ENCODE peak calls at places on chromosome 2, in five cellular contexts. V, P, N, G and W are unnamed samples.

GRCh38 chr2:197813093-197813787 is 8.8 kb downstream of the PLCL1 start:
- DNase-seq in N (peak; percentile 53), P (peak; percentile 39), V (peak; percentile 20), G (no peak), W (no peak)

GRCh38 chr2:121260370-121261154 is 24.4 kb downstream of the TFCP2L1 start:
- DNase-seq in N (no peak), P (no peak), V (no peak), G (no peak), W (no peak)

GRCh38 chr2:40341198-40341597 is 110.7 kb downstream of the SLC8A1 start:
- DNase-seq in N (no peak), P (no peak), G (no peak), V (no peak), W (no peak)

GRCh38 chr2:23128684-23129292 is 256.2 kb upstream of the KLHL29 start:
- DNase-seq in V (no peak), P (no peak), G (no peak), N (no peak), W (no peak)

GRCh38 chr2:101113441-101114267 is 37.5 kb downstream of the TBC1D8 start:
- DNase-seq in P (peak; percentile 56), V (no peak), G (no peak), N (peak; percentile 87), W (no peak)

GRCh38 chr2:97918818-97919217 is 76.9 kb downstream of the TMEM131 start:
- DNase-seq in V (no peak), P (no peak), G (no peak), N (no peak), W (no peak)

GRCh38 chr2:142131016-142131714 is at the start of gene LRP1B:
- DNase-seq in P (peak; percentile 19), N (peak; percentile 48), G (no peak), V (peak; percentile 43), W (peak; percentile 88)

GRCh38 chr2:163692611-163693482 is 43.0 kb downstream of the FIGN start:
- DNase-seq in V (no peak), G (no peak), N (peak; percentile 51), P (no peak), W (no peak)

GRCh38 chr2:231998046-231998445 is 36.5 kb downstream of the DIS3L2 start:
- DNase-seq in V (no peak), P (no peak), G (no peak), N (no peak), W (no peak)

GRCh38 chr2:158477202-158477601 is 20.4 kb downstream of the PKP4 start:
- DNase-seq in V (no peak), P (no peak), G (no peak), N (no peak), W (no peak)

GRCh38 chr2:213104903-213105202 is 46.6 kb downstream of the IKZF2 start:
- DNase-seq in N (no peak), P (no peak), V (no peak), G (no peak), W (no peak)

GRCh38 chr2:134410831-134411231 is 157.0 kb downstream of the MGAT5 start:
- DNase-seq in G (no peak), P (no peak), N (peak; percentile 45), V (peak; percentile 78), W (no peak)

GRCh38 chr2:162430323-162430722 is 86.4 kb downstream of the GCA start:
- DNase-seq in N (no peak), V (no peak), G (peak; percentile 49), P (no peak), W (no peak)

GRCh38 chr2:190318931-190319556 is 582 bp downstream of the HIBCH start:
- DNase-seq in P (no peak), V (no peak), G (no peak), N (peak; percentile 14), W (no peak)

GRCh38 chr2:203623616-203624015 is 82.8 kb upstream of the CD28 start:
- DNase-seq in N (no peak), P (no peak), V (peak; percentile 70), G (no peak), W (no peak)

GRCh38 chr2:10909996-10910341 is 1.8 kb upstream of the KCNF1 start:
- DNase-seq in V (no peak), P (no peak), N (no peak), G (no peak), W (no peak)

GRCh38 chr2:156649596-156649995 is 213.4 kb downstream of the GPD2 start:
- DNase-seq in V (peak; percentile 4), P (no peak), G (no peak), N (peak; percentile 21), W (no peak)

GRCh38 chr2:105361132-105361889 is 24.0 kb downstream of the C2orf49 start:
- DNase-seq in G (no peak), V (no peak), P (no peak), N (no peak), W (no peak)

GRCh38 chr2:232343816-232344215 is 34.7 kb upstream of the ALPP start:
- DNase-seq in V (no peak), P (no peak), N (no peak), G (no peak), W (no peak)

GRCh38 chr2:233332125-233332524 is 22.2 kb upstream of the DGKD start:
- DNase-seq in P (no peak), G (no peak), N (no peak), V (no peak), W (no peak)

DNA sequence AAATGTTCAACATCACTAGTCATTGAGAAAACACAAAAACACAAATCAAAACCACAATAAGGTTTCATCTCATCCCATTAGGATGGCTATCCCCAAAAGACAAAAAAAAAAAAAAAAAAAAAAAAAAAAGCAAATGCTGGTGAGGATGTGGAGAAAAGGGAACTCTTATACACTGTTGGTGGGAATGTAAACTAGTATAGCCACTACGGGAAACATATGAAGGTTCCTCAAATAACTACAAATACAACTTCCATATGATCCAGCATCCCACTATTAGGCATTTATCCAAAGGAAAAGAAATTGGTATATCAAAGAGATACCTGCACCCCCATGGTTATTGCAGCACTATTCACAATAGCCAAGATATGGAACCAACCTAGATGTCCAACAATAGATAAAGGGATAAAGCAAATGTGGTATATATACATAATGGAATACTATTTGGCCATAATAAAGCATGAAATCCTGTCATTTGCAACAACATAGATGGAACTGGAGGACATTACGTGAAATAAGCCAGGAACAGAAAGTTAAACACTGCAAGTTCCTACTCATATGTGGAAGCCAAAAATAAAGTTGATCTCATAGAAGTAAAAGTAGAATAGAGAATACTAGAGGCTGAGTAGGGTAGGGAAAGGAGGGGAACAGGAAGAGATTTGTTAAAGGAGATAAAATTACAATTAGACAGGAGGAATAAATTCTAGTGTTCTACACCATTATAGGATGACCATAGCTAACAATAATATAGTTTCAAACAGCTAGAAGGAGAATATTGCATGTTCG is 8.4 kb downstream of the POLR1A start:
- DNase-seq in G (no peak), N (no peak), V (no peak), P (no peak), W (no peak)
- H3K36me3 ChIP-seq in G (peaks cover 67% of the 10 kb centered on the region), N (peaks cover 9% of the 10 kb centered on the region), V (peaks cover 36% of the 10 kb centered on the region), P (peaks cover 14% of the 10 kb centered on the region), W (peaks cover 51% of the 10 kb centered on the region)

DNA sequence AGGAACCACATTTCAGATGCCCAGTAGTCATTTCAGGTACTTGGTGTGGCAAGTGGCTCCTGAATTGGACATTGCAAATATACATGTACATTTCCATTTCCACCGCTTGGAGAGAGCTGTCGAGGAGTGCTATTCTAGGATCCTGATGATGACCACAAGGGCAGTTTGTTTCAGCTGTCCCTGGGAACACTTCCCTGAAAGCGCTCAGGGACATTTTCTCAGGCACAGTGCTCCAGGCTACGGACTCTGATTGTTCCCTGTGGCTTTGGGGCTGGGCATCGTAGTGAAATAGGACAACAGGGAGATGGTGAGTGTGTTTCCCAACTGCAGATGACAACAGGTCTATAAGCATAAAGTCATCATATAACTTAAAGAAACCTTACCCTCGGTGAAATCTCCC is 3.1 kb downstream of the DBI start:
- DNase-seq in P (no peak), N (no peak), V (no peak), G (no peak), W (no peak)
- H3K36me3 ChIP-seq in P (peaks cover 31% of the 10 kb centered on the region), N (peaks cover 34% of the 10 kb centered on the region), V (peaks cover 40% of the 10 kb centered on the region), G (peaks cover 60% of the 10 kb centered on the region), W (peaks cover 53% of the 10 kb centered on the region)

DNA sequence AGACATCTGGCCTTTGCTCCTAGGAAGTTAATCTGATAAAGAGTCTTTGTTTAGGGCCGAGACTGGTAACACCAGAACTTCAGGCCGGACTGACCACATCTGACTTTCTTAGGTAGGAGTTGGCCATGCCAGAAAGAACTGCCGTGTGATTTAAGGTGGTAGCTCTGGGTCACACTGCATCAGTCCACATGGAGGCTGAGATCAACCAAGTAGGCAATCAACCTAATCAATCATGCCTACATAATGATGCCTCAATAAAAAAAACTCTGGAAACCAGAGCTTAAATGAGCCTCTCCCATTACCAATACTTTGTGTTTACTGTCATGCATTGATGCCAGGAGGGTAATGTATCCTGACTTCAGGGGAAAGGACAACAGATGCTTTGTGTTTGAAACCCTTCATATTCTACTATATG is 44.1 kb upstream of the ORC2 start:
- DNase-seq in G (no peak), V (no peak), P (no peak), N (no peak), W (no peak)
- H3K36me3 ChIP-seq in G (peaks cover 72% of the 10 kb centered on the region), V (peaks cover 13% of the 10 kb centered on the region), P (no peaks in the 10 kb centered on the region), N (no peaks in the 10 kb centered on the region), W (peaks cover 36% of the 10 kb centered on the region)

GRCh38 chr2:210387074-210387473 is 72.1 kb upstream of the MYL1 start:
- DNase-seq in N (no peak), G (no peak), P (no peak), V (no peak), W (no peak)
- H3K36me3 ChIP-seq in N (no peaks in the 10 kb centered on the region), G (no peaks in the 10 kb centered on the region), P (no peaks in the 10 kb centered on the region), V (no peaks in the 10 kb centered on the region), W (no peaks in the 10 kb centered on the region)

GRCh38 chr2:182666674-182667320 is 49.3 kb upstream of the DNAJC10 start:
- DNase-seq in V (peak; percentile 12), G (no peak), N (peak; percentile 40), P (peak; percentile 30), W (peak; percentile 38)
- H3K36me3 ChIP-seq in V (no peaks in the 10 kb centered on the region), G (no peaks in the 10 kb centered on the region), N (no peaks in the 10 kb centered on the region), P (no peaks in the 10 kb centered on the region), W (no peaks in the 10 kb centered on the region)

GRCh38 chr2:227222292-227222691 is 57.9 kb downstream of the COL4A3 start:
- DNase-seq in N (no peak), G (no peak), P (no peak), V (no peak), W (no peak)
- H3K36me3 ChIP-seq in N (no peaks in the 10 kb centered on the region), G (no peaks in the 10 kb centered on the region), P (no peaks in the 10 kb centered on the region), V (no peaks in the 10 kb centered on the region), W (no peaks in the 10 kb centered on the region)

GRCh38 chr2:85718006-85718391 is 23.8 kb downstream of the GNLY start:
- DNase-seq in V (no peak), G (no peak), N (no peak), P (no peak), W (no peak)
- H3K36me3 ChIP-seq in V (no peaks in the 10 kb centered on the region), G (no peaks in the 10 kb centered on the region), N (no peaks in the 10 kb centered on the region), P (no peaks in the 10 kb centered on the region), W (no peaks in the 10 kb centered on the region)

GRCh38 chr2:3479430-3480320 is 39.7 kb downstream of the ADI1 start:
- DNase-seq in N (no peak), P (no peak), V (no peak), G (no peak), W (peak; percentile 80)
- H3K36me3 ChIP-seq in N (peaks cover 7% of the 10 kb centered on the region), P (no peaks in the 10 kb centered on the region), V (peaks cover 10% of the 10 kb centered on the region), G (peaks cover 84% of the 10 kb centered on the region), W (peaks cover 21% of the 10 kb centered on the region)

DNA sequence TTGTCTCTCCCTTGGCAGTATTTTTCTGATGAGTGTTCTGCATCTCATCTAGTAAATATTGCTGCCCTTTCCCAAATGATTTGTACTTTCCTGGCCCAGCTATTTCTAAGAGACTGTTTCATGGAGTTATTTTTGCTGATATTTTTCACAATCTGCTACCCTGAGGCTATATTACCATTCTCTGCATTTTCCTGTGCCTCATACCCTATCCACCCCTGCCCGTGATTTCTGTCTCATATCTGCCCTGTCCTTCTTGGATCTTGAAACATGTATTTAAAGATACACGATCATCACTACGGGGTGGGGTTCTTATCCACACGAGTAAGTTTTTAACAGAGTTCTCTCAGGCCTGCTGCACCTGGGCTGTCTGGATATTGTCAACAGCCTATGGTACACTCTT is 89.6 kb upstream of the EPAS1 start:
- DNase-seq in N (no peak), V (no peak), G (no peak), P (no peak), W (no peak)
- H3K36me3 ChIP-seq in N (no peaks in the 10 kb centered on the region), V (no peaks in the 10 kb centered on the region), G (no peaks in the 10 kb centered on the region), P (no peaks in the 10 kb centered on the region), W (no peaks in the 10 kb centered on the region)